ENCODE peak calls at places on chromosomes 16 and 17, in six cellular contexts. S is A549, E is K562, L is NB4, J is HepG2, H is GM12878. B is an unnamed sample.

GRCh38 chr17:56184650-56185049 is 31.4 kb downstream of the ANKFN1 start:
- DNase-seq in S (no peak), E (no peak), L (peak), J (no peak), H (no peak), B (no peak)

GRCh38 chr17:38560503-38561318 is 45.0 kb downstream of the SRCIN1 start:
- DNase-seq in S (no peak), E (no peak), L (peak), J (no peak), H (no peak), B (peak)

GRCh38 chr16:67846320-67847063 is at the start of gene NUTF2:
- DNase-seq in S (peak), E (peak), L (peak), J (peak), H (peak), B (peak)

GRCh38 chr17:77491921-77492445 is 351.2 kb downstream of the SEC14L1 start:
- DNase-seq in S (no peak), E (no peak), L (no peak), J (no peak), H (no peak), B (no peak)

GRCh38 chr17:13702266-13702665 is 100.5 kb upstream of the HS3ST3A1 start:
- DNase-seq in S (no peak), E (no peak), L (no peak), J (no peak), H (no peak), B (no peak)

GRCh38 chr17:77471984-77472836 is 331.4 kb downstream of the SEC14L1 start:
- DNase-seq in S (no peak), E (no peak), L (peak), J (no peak), H (no peak), B (peak)

GRCh38 chr16:86571197-86571915 is 4.7 kb downstream of the FOXC2 start:
- DNase-seq in S (no peak), E (no peak), L (no peak), J (no peak), H (no peak), B (peak)

GRCh38 chr16:35552763-35553162 is 2093.4 kb downstream of the TP53TG3F start:
- DNase-seq in S (no peak), E (no peak), L (no peak), J (no peak), H (no peak), B (no peak)

GRCh38 chr16:71723537-71724319 is 773 bp downstream of the PHLPP2 start:
- DNase-seq in S (peak), E (peak), L (peak), J (peak), H (no peak), B (peak)

GRCh38 chr17:7854851-7855642 is at the start of gene TMEM88:
- DNase-seq in S (no peak), E (no peak), L (no peak), J (no peak), H (no peak), B (peak)

GRCh38 chr17:15392326-15392739 is 50.9 kb upstream of the TEKT3 start:
- DNase-seq in S (no peak), E (no peak), L (peak), J (no peak), H (no peak), B (peak)

GRCh38 chr17:57375770-57376181 is 119.5 kb downstream of the MSI2 start:
- DNase-seq in S (no peak), E (no peak), L (no peak), J (no peak), H (no peak), B (no peak)

GRCh38 chr17:21089145-21089544 is 37.6 kb upstream of the DHRS7B start:
- DNase-seq in S (no peak), E (no peak), L (no peak), J (no peak), H (no peak), B (no peak)

GRCh38 chr17:48441231-48441711 is 11.3 kb upstream of the SKAP1 start:
- DNase-seq in S (no peak), E (no peak), L (peak), J (no peak), H (peak), B (no peak)

GRCh38 chr17:66715745-66716156 is 119.2 kb upstream of the CACNG5 start:
- DNase-seq in S (peak), E (no peak), L (peak), J (peak), H (peak), B (peak)

GRCh38 chr17:32487460-32488176 is 825 bp downstream of the CDK5R1 start:
- DNase-seq in S (no peak), E (no peak), L (no peak), J (no peak), H (no peak), B (peak)

GRCh38 chr17:29251969-29252866 is 5.6 kb downstream of the CRYBA1 start:
- DNase-seq in S (peak), E (peak), L (peak), J (no peak), H (no peak), B (peak)

GRCh38 chr17:12282056-12282455 is 261.4 kb downstream of the MAP2K4 start:
- DNase-seq in S (peak), E (no peak), L (no peak), J (no peak), H (no peak), B (peak)

GRCh38 chr17:31148205-31148604 is 53.4 kb downstream of the NF1 start:
- DNase-seq in S (no peak), E (peak), L (no peak), J (no peak), H (no peak), B (no peak)

GRCh38 chr16:1113889-1114526 is 18.0 kb upstream of the C1QTNF8 start:
- DNase-seq in S (no peak), E (no peak), L (no peak), J (no peak), H (no peak), B (no peak)

GRCh38 chr16:89491974-89492687 is 1.8 kb upstream of the ANKRD11 start:
- DNase-seq in S (no peak), E (peak), L (no peak), J (no peak), H (no peak), B (no peak)
- H3K4me3 ChIP-seq in S (peak), E (peak), L (peak), J (peak), H (peak), B (no peak)

GRCh38 chr17:65270932-65271700 is 133.9 kb downstream of the RGS9 start:
- DNase-seq in S (no peak), E (no peak), L (no peak), J (no peak), H (no peak), B (no peak)

GRCh38 chr17:65270499-65270898 is 133.3 kb downstream of the RGS9 start:
- DNase-seq in S (no peak), E (no peak), L (no peak), J (no peak), H (no peak), B (no peak)

GRCh38 chr17:65265276-65265675 is 128.1 kb downstream of the RGS9 start:
- DNase-seq in S (no peak), E (no peak), L (no peak), J (no peak), H (no peak), B (peak)

GRCh38 chr17:65268832-65269231 is 131.7 kb downstream of the RGS9 start:
- DNase-seq in S (no peak), E (no peak), L (no peak), J (no peak), H (no peak), B (peak)
- TF ChIP-seq MYC in S (no peak), E (no peak), L (no peak), J (no peak), H (no peak), B (no peak)

GRCh38 chr17:17508019-17508535 is 11.9 kb upstream of the RASD1 start:
- DNase-seq in S (no peak), E (no peak), L (no peak), J (no peak), H (no peak), B (no peak)
- H3K4me3 ChIP-seq in S (no peak), E (no peak), L (no peak), J (no peak), H (no peak), B (no peak)

DNA sequence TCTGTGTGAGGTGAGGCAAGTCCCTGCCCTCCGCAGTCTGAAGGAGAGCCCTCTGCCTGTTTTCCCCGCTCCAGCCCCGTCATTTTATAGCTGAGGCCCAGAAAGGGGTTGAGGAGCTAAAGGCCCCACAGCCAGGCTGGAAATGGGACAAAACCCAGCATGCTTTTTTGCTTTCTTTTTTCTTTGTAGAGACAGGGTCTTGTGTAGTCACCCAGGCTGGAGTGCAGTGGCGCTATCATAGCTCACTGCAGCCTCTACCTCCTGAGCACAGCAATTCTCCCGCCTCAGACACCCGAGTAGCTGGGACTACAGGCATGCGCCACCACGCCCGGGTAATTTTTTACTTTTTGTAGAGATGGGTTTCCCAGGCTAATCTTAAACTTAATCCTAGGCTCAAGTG is 11.0 kb upstream of the LITAF start:
- DNase-seq in S (no peak), E (no peak), L (peak), J (no peak), H (no peak), B (no peak)
- TF ChIP-seq MYC in S (no peak), E (no peak), L (no peak), J (peak), H (no peak), B (no peak)

GRCh38 chr17:81129711-81130367 is 35.5 kb upstream of the PVALEF start:
- DNase-seq in S (no peak), E (no peak), L (no peak), J (no peak), H (no peak), B (no peak)

GRCh38 chr17:81132197-81132540 is 33.1 kb upstream of the PVALEF start:
- DNase-seq in S (no peak), E (no peak), L (no peak), J (no peak), H (no peak), B (no peak)

GRCh38 chr17:81130385-81131288 is 34.7 kb upstream of the PVALEF start:
- DNase-seq in S (no peak), E (peak), L (no peak), J (peak), H (no peak), B (no peak)

GRCh38 chr17:81132770-81133723 is 32.3 kb upstream of the PVALEF start:
- DNase-seq in S (no peak), E (peak), L (no peak), J (peak), H (no peak), B (no peak)

GRCh38 chr17:81131486-81132196 is 33.7 kb upstream of the PVALEF start:
- DNase-seq in S (no peak), E (no peak), L (no peak), J (peak), H (no peak), B (no peak)
- H3K4me3 ChIP-seq in S (no peak), E (no peak), L (no peak), J (peak), H (no peak), B (no peak)